ENCODE peak calls at places on chromosome 12, in seven cellular contexts. F is AG10803, C is GM23338, S is esophagus squamous epithelium, T is lower leg skin, U is PC-3, J is psoas muscle. Q is an unnamed sample.

GRCh38 chr12:75976113-75976512 is 55.5 kb downstream of the PHLDA1 start:
- DNase-seq in C (no peak), J (no peak), S (no peak), T (no peak), U (no peak), F (no peak), Q (no peak)

GRCh38 chr12:47391566-47391965 is 311.8 kb upstream of the AMIGO2 start:
- DNase-seq in U (no peak), S (no peak), T (no peak), C (no peak), J (no peak), F (no peak), Q (no peak)

GRCh38 chr12:124767075-124767821 is 96.4 kb downstream of the SCARB1 start:
- DNase-seq in J (peak; percentile 81), T (peak; percentile 96), U (peak; percentile 78), F (peak; percentile 51), C (peak; percentile 76), S (peak; percentile 13), Q (peak; percentile 92)

GRCh38 chr12:10170199-10170598 is 1.7 kb downstream of the OLR1 start:
- DNase-seq in J (no peak), C (no peak), U (peak; percentile 38), S (no peak), T (no peak), F (peak; percentile 84), Q (no peak)

GRCh38 chr12:65834146-65834935 is 10.1 kb downstream of the HMGA2 start:
- DNase-seq in C (no peak), T (no peak), F (no peak), J (no peak), U (peak; percentile 15), S (no peak), Q (no peak)

GRCh38 chr12:101854747-101855146 is 22.6 kb upstream of the DRAM1 start:
- DNase-seq in F (no peak), C (no peak), S (no peak), T (no peak), J (no peak), U (no peak), Q (no peak)

GRCh38 chr12:27331299-27331926 is 1.2 kb upstream of the BMAL2 start:
- DNase-seq in F (peak; percentile 89), J (no peak), T (no peak), S (no peak), U (peak; percentile 99), C (no peak), Q (no peak)

GRCh38 chr12:52090291-52090690 is 10.8 kb downstream of the SMIM41 start:
- DNase-seq in C (no peak), S (no peak), U (no peak), F (no peak), T (peak; percentile 50), J (no peak), Q (no peak)

GRCh38 chr12:109961612-109962011 is 34.6 kb downstream of the GIT2 start:
- DNase-seq in T (no peak), J (no peak), C (no peak), S (no peak), F (peak; percentile 60), U (peak; percentile 53), Q (no peak)

GRCh38 chr12:52032431-52032796 is 18.8 kb upstream of the NR4A1 start:
- DNase-seq in S (no peak), U (peak; percentile 30), J (peak; percentile 70), C (no peak), T (peak; percentile 94), F (peak; percentile 69), Q (peak; percentile 73)

GRCh38 chr12:26119391-26119981 is 5.4 kb downstream of the BHLHE41 start:
- DNase-seq in F (peak; percentile 74), T (no peak), J (no peak), S (no peak), C (peak; percentile 62), U (peak; percentile 88), Q (no peak)

GRCh38 chr12:96034631-96035282 is 630 bp downstream of the LTA4H start:
- DNase-seq in S (no peak), F (peak; percentile 35), U (peak; percentile 41), J (no peak), C (peak; percentile 58), T (no peak), Q (no peak)

GRCh38 chr12:65536876-65537661 is 258.6 kb downstream of the MSRB3 start:
- DNase-seq in S (no peak), C (no peak), F (peak; percentile 100), T (no peak), U (peak; percentile 99), J (no peak), Q (peak; percentile 80)

DNA sequence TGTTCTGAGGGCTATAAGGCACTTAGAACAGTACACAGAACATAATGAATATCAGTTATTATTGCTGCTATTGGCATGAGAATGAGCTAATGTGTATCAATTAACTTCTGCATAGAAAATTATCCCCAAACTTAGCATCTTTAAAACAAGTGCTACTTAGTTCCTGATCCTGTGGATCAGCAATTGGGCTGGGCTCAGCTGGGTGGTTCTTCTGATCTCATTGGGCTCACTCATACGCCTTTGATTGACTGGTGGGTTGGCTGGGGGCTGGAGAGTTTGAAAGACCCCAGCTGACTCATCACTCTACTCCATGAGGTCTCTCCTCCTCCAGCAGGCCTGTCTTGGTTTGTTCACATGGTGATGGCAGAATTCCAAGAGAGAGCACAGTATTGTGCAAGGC is 27.3 kb upstream of the HSPB8 start:
- DNase-seq in U (no peak), T (no peak), C (no peak), S (no peak), J (no peak), F (no peak), Q (no peak)
- H3K4me3 ChIP-seq in U (no peak overlapping the region), T (no peak overlapping the region), C (no peak overlapping the region), S (no peak overlapping the region), J (no peak overlapping the region), F (no peak overlapping the region), Q (no peak overlapping the region)

GRCh38 chr12:115918763-115919162 is 358.7 kb downstream of the MED13L start:
- DNase-seq in J (no peak), U (peak; percentile 23), F (no peak), C (no peak), S (no peak), T (no peak), Q (no peak)

GRCh38 chr12:115912440-115912839 is 365.1 kb downstream of the MED13L start:
- DNase-seq in U (no peak), C (no peak), F (no peak), T (peak; percentile 4), J (no peak), S (no peak), Q (no peak)

GRCh38 chr12:115914122-115914521 is 363.4 kb downstream of the MED13L start:
- DNase-seq in T (peak; percentile 53), U (no peak), F (no peak), J (no peak), C (no peak), S (no peak), Q (no peak)

GRCh38 chr12:115920395-115921183 is 356.9 kb downstream of the MED13L start:
- DNase-seq in S (no peak), F (peak; percentile 67), T (no peak), U (no peak), C (no peak), J (no peak), Q (no peak)

DNA sequence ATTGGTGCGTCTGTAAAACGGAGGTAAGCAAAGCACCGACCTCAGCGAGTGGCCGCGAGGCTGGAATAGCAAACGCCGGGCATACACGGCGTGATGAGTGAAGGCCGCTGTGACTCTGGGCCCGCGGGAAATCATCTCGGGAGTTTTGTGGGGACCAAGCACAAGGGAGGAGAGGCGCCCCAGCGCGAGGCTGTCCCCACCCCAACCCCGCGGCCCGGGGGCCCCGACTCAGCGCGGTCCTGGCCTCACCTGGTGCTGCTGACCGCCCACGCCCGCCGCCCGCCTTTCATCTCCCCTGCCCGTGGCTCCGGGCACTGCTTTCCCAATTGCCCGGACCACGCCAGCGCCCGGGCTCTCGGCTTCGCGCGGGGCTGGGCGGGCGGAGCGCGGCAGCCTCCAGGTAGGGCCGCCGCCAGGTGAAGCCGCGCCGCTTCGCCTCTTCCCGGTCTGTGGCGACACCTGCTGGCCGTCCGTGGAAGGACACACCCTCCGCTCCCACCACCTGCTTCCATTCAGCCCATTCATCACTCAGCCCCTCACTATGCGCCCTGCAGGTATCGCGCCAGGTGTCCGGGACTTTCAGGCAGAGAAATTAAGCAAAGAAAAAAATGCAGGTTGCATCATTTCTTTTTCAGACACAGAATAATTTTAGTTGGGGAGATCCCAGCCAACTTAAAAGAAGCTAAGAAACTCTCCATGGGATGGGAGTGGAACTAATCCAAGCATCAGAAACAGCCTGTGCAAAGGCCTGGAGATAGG is 360.4 kb downstream of the MED13L start:
- DNase-seq in J (peak; percentile 54), C (peak; percentile 85), U (peak; percentile 83), F (no peak), T (peak; percentile 93), S (no peak), Q (peak; percentile 85)
- TF ChIP-seq CTCF in J (peak; percentile 99), C (peak; percentile 72), U (peak; percentile 93), F (peak; percentile 73), T (no peak), S (peak; percentile 98), Q (peak; percentile 96)

GRCh38 chr12:114399664-114400211 is 6.2 kb downstream of the TBX5 start:
- DNase-seq in F (no peak), T (no peak), S (no peak), J (no peak), U (no peak), C (peak; percentile 99), Q (no peak)
- H3K4me3 ChIP-seq in F (no peak overlapping the region), T (no peak overlapping the region), S (no peak overlapping the region), J (no peak overlapping the region), U (no peak overlapping the region), C (peak overlapping the region; percentile 46), Q (no peak overlapping the region)

GRCh38 chr12:105256011-105256410 is 20.0 kb upstream of the APPL2 start:
- DNase-seq in S (no peak), J (no peak), C (no peak), F (peak; percentile 42), U (peak; percentile 19), T (no peak), Q (no peak)

GRCh38 chr12:105257321-105257728 is 21.4 kb upstream of the APPL2 start:
- DNase-seq in J (no peak), C (no peak), S (no peak), F (peak; percentile 97), U (peak; percentile 81), T (no peak), Q (no peak)

GRCh38 chr12:105256921-105257320 is 20.9 kb upstream of the APPL2 start:
- DNase-seq in T (no peak), U (peak; percentile 53), J (no peak), F (peak; percentile 95), S (no peak), C (no peak), Q (no peak)

GRCh38 chr12:105261010-105261409 is 25.0 kb upstream of the APPL2 start:
- DNase-seq in T (no peak), J (no peak), C (no peak), S (no peak), F (no peak), U (no peak), Q (no peak)

GRCh38 chr12:105259226-105259625 is 23.3 kb upstream of the APPL2 start:
- DNase-seq in U (no peak), C (no peak), J (no peak), T (no peak), S (no peak), F (no peak), Q (no peak)
- TF ChIP-seq CTCF in U (no peak), C (no peak), J (no peak), T (no peak), S (no peak), F (no peak), Q (no peak)